ENCODE peak calls at places on chromosomes 4 and X, in ten cellular contexts. One of them, this sample, is unnamed.

GRCh38 chr4:177005801-177006230 is 213.1 kb upstream of the VEGFC start:
- DNase-seq in HepG2: no peak
- DNase-seq in suprapubic skin: no peak
- DNase-seq in transverse colon: no peak
- DNase-seq in GM12878: no peak
- DNase-seq in ovary: no peak
- DNase-seq in tibial nerve: no peak
- DNase-seq in stomach: no peak
- DNase-seq in sigmoid colon: no peak
- DNase-seq in K562: no peak
- DNase-seq in this sample: no peak

GRCh38 chr4:2946812-2947600 is 16.2 kb downstream of the NOP14 start:
- DNase-seq in K562: no peak
- DNase-seq in ovary: peak; percentile 21
- DNase-seq in GM12878: no peak
- DNase-seq in tibial nerve: no peak
- DNase-seq in suprapubic skin: no peak
- DNase-seq in stomach: no peak
- DNase-seq in sigmoid colon: peak; percentile 64
- DNase-seq in transverse colon: no peak
- DNase-seq in HepG2: no peak
- DNase-seq in this sample: no peak

GRCh38 chrX:100662153-100662552 is 18.2 kb downstream of the SRPX2 start:
- DNase-seq in K562: no peak
- DNase-seq in sigmoid colon: no peak
- DNase-seq in GM12878: no peak
- DNase-seq in transverse colon: no peak
- DNase-seq in HepG2: no peak
- DNase-seq in tibial nerve: no peak
- DNase-seq in stomach: no peak
- DNase-seq in suprapubic skin: no peak
- DNase-seq in ovary: no peak
- DNase-seq in this sample: no peak

GRCh38 chrX:118730500-118731247 is 3.3 kb downstream of the IL13RA1 start:
- DNase-seq in GM12878: no peak
- DNase-seq in ovary: no peak
- DNase-seq in HepG2: no peak
- DNase-seq in transverse colon: no peak
- DNase-seq in stomach: no peak
- DNase-seq in tibial nerve: no peak
- DNase-seq in K562: no peak
- DNase-seq in suprapubic skin: no peak
- DNase-seq in sigmoid colon: no peak
- DNase-seq in this sample: no peak

GRCh38 chr4:142091085-142091513 is 454.7 kb downstream of the IL15 start:
- DNase-seq in stomach: no peak
- DNase-seq in ovary: peak; percentile 44
- DNase-seq in sigmoid colon: no peak
- DNase-seq in HepG2: no peak
- DNase-seq in suprapubic skin: no peak
- DNase-seq in tibial nerve: no peak
- DNase-seq in transverse colon: no peak
- DNase-seq in K562: no peak
- DNase-seq in GM12878: no peak
- DNase-seq in this sample: no peak

GRCh38 chr4:25020240-25020639 is 10.5 kb downstream of the LGI2 start:
- DNase-seq in ovary: no peak
- DNase-seq in sigmoid colon: no peak
- DNase-seq in stomach: no peak
- DNase-seq in GM12878: no peak
- DNase-seq in tibial nerve: no peak
- DNase-seq in K562: no peak
- DNase-seq in suprapubic skin: no peak
- DNase-seq in transverse colon: no peak
- DNase-seq in HepG2: no peak
- DNase-seq in this sample: no peak

GRCh38 chr4:48315728-48316630 is 25.4 kb upstream of the SLAIN2 start:
- DNase-seq in stomach: no peak
- DNase-seq in transverse colon: no peak
- DNase-seq in GM12878: no peak
- DNase-seq in suprapubic skin: no peak
- DNase-seq in sigmoid colon: no peak
- DNase-seq in HepG2: peak; percentile 54
- DNase-seq in tibial nerve: no peak
- DNase-seq in ovary: no peak
- DNase-seq in K562: peak; percentile 44
- DNase-seq in this sample: no peak

GRCh38 chr4:88441696-88442095 is 15.2 kb upstream of the HERC5 start:
- DNase-seq in GM12878: no peak
- DNase-seq in sigmoid colon: no peak
- DNase-seq in suprapubic skin: no peak
- DNase-seq in HepG2: no peak
- DNase-seq in stomach: no peak
- DNase-seq in ovary: no peak
- DNase-seq in tibial nerve: no peak
- DNase-seq in transverse colon: no peak
- DNase-seq in K562: no peak
- DNase-seq in this sample: no peak

DNA sequence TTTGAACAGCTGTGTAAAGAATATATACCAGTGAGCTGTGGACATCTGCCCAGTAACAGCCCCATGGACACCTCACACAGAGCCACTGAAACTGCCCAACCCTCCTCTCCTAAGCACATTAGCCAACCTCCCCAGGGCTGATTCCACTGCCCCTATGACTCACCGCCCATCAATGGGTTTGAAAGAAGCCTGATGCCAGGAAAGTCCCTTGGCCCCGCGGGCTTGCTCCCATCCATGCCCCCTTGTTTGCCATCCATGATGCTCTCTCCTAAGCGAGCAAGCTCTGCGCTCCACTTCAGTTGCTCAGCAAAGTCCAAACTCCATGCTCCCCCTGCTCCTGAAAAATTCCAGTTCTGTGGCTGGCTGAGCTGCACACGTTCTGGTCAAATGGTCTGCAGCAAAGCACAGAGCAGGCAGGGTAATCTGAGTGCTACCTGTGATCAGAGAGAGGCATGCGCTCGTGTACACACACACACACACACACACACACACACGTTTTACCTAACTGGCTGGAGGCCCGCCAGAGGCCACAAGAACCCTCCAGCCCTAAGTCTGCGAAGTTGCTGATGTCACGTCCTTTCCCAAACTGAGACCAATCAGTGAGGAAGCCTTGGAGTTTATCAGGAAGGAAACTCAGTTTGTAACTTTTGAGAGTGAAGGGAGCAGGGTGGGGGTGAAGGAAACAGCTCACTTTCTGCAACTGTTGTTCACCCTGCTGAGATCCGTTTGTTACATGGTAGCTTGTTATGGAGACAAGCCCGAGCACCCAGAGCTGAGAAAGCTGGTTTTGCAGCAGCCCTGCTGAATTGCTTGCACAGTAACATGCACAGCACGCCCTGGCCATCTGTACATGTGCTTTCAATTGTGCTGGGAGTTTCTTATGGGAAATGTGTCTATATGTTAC is at the start of gene ASB9:
- DNase-seq in stomach: peak; percentile 71
- DNase-seq in HepG2: peak; percentile 78
- DNase-seq in tibial nerve: no peak
- DNase-seq in sigmoid colon: no peak
- DNase-seq in transverse colon: peak; percentile 47
- DNase-seq in ovary: no peak
- DNase-seq in GM12878: no peak
- DNase-seq in K562: no peak
- DNase-seq in suprapubic skin: peak; percentile 64
- DNase-seq in this sample: no peak
- TF ChIP-seq POLR2A in stomach: no peak
- TF ChIP-seq POLR2A in HepG2: no peak
- TF ChIP-seq POLR2A in tibial nerve: no peak
- TF ChIP-seq POLR2A in sigmoid colon: no peak
- TF ChIP-seq POLR2A in transverse colon: no peak
- TF ChIP-seq POLR2A in ovary: no peak
- TF ChIP-seq POLR2A in GM12878: no peak
- TF ChIP-seq POLR2A in K562: no peak
- TF ChIP-seq POLR2A in suprapubic skin: no peak
- TF ChIP-seq POLR2A in this sample: no peak

DNA sequence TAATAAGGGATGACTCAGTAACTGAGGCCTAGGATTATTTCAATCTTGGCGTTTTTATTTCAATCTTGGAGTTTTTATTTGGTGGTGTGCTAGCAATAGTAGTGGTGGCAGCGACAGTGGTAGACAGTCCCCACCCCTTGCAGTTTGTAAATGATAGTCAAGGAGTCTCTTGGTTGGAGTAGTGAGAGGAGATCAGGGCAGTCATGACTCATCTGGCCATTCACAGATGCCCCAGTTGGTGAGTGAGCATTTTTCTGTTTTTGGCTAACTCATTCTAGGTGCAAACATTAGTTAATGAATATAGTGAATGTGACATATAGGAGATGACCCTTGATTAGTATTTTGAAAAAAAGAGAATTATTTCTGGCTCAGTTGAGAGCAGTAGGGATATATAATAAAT is 93.5 kb upstream of the ADAD1 start:
- DNase-seq in suprapubic skin: no peak
- DNase-seq in sigmoid colon: no peak
- DNase-seq in GM12878: no peak
- DNase-seq in tibial nerve: no peak
- DNase-seq in ovary: no peak
- DNase-seq in K562: peak; percentile 72
- DNase-seq in stomach: no peak
- DNase-seq in transverse colon: no peak
- DNase-seq in HepG2: no peak
- DNase-seq in this sample: no peak
- H3K36me3 ChIP-seq in suprapubic skin: peaks cover 74% of the 10 kb centered on the region
- H3K36me3 ChIP-seq in sigmoid colon: peaks cover 86% of the 10 kb centered on the region
- H3K36me3 ChIP-seq in GM12878: no peaks in the 10 kb centered on the region
- H3K36me3 ChIP-seq in tibial nerve: no peaks in the 10 kb centered on the region
- H3K36me3 ChIP-seq in ovary: no peaks in the 10 kb centered on the region
- H3K36me3 ChIP-seq in K562: peaks cover 6% of the 10 kb centered on the region
- H3K36me3 ChIP-seq in stomach: peaks cover 16% of the 10 kb centered on the region
- H3K36me3 ChIP-seq in transverse colon: peaks cover 2% of the 10 kb centered on the region
- H3K36me3 ChIP-seq in HepG2: peaks cover 5% of the 10 kb centered on the region
- H3K36me3 ChIP-seq in this sample: peaks cover 78% of the 10 kb centered on the region

GRCh38 chr4:73730854-73731253 is 9.5 kb upstream of the CXCL8 start:
- DNase-seq in HepG2: no peak
- DNase-seq in GM12878: no peak
- DNase-seq in suprapubic skin: no peak
- DNase-seq in K562: no peak
- DNase-seq in transverse colon: no peak
- DNase-seq in tibial nerve: no peak
- DNase-seq in sigmoid colon: no peak
- DNase-seq in ovary: no peak
- DNase-seq in stomach: no peak
- DNase-seq in this sample: no peak

GRCh38 chr4:73727685-73728084 is 12.7 kb upstream of the CXCL8 start:
- DNase-seq in ovary: no peak
- DNase-seq in suprapubic skin: no peak
- DNase-seq in tibial nerve: no peak
- DNase-seq in K562: no peak
- DNase-seq in GM12878: no peak
- DNase-seq in HepG2: no peak
- DNase-seq in transverse colon: no peak
- DNase-seq in sigmoid colon: no peak
- DNase-seq in stomach: no peak
- DNase-seq in this sample: no peak

GRCh38 chr4:73728091-73728741 is 12.2 kb upstream of the CXCL8 start:
- DNase-seq in suprapubic skin: no peak
- DNase-seq in ovary: no peak
- DNase-seq in transverse colon: no peak
- DNase-seq in tibial nerve: no peak
- DNase-seq in HepG2: no peak
- DNase-seq in GM12878: no peak
- DNase-seq in stomach: no peak
- DNase-seq in sigmoid colon: no peak
- DNase-seq in K562: no peak
- DNase-seq in this sample: no peak

GRCh38 chr4:73730292-73730691 is 10.1 kb upstream of the CXCL8 start:
- DNase-seq in suprapubic skin: no peak
- DNase-seq in stomach: no peak
- DNase-seq in K562: no peak
- DNase-seq in transverse colon: no peak
- DNase-seq in tibial nerve: no peak
- DNase-seq in GM12878: no peak
- DNase-seq in sigmoid colon: no peak
- DNase-seq in HepG2: no peak
- DNase-seq in ovary: no peak
- DNase-seq in this sample: no peak

DNA sequence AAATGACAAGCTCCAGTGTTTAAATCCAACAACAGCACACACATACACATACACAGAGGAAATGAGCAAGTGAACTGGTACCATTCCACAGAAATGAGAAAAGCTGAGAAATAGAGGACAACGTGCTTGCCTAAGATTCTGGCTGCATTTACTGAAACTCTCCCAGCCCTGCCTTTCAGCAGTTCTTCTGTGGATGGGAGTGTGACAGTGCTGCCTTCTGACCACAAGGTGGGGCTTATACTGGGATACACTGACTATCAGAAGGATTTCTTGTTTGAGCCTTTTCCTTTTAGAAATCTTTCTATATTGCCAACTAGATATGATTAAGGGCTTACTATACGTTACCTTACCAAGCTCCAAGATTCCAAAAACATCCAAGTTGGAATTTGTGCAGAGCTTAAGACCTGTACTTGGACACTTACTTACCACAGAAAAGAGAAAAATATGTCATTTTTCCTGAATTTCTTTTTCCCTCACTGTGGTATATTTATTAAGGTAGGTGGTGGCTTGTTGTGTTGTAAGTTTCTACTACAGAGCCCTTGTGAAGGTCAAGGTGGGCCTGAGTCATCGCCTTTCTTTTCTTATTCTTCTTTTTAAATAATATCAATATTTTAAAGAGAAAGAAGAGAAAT is 10.7 kb upstream of the CXCL8 start:
- DNase-seq in stomach: peak; percentile 70
- DNase-seq in suprapubic skin: peak; percentile 76
- DNase-seq in sigmoid colon: peak; percentile 85
- DNase-seq in GM12878: no peak
- DNase-seq in ovary: peak; percentile 62
- DNase-seq in HepG2: peak; percentile 47
- DNase-seq in tibial nerve: peak; percentile 55
- DNase-seq in K562: peak; percentile 67
- DNase-seq in transverse colon: peak; percentile 67
- DNase-seq in this sample: no peak
- TF ChIP-seq EP300 in stomach: no peak
- TF ChIP-seq EP300 in suprapubic skin: no peak
- TF ChIP-seq EP300 in sigmoid colon: no peak
- TF ChIP-seq EP300 in GM12878: no peak
- TF ChIP-seq EP300 in ovary: no peak
- TF ChIP-seq EP300 in HepG2: no peak
- TF ChIP-seq EP300 in tibial nerve: peak; percentile 59
- TF ChIP-seq EP300 in K562: no peak
- TF ChIP-seq EP300 in transverse colon: no peak
- TF ChIP-seq EP300 in this sample: no peak

GRCh38 chrX:119759333-119759766 is 962 bp downstream of the SOWAHD start:
- DNase-seq in K562: no peak
- DNase-seq in suprapubic skin: no peak
- DNase-seq in tibial nerve: no peak
- DNase-seq in HepG2: no peak
- DNase-seq in GM12878: no peak
- DNase-seq in stomach: no peak
- DNase-seq in transverse colon: no peak
- DNase-seq in sigmoid colon: no peak
- DNase-seq in ovary: no peak
- DNase-seq in this sample: no peak

GRCh38 chrX:119757646-119757978 is 776 bp upstream of the SOWAHD start:
- DNase-seq in sigmoid colon: no peak
- DNase-seq in stomach: no peak
- DNase-seq in ovary: no peak
- DNase-seq in GM12878: no peak
- DNase-seq in suprapubic skin: no peak
- DNase-seq in K562: no peak
- DNase-seq in transverse colon: no peak
- DNase-seq in tibial nerve: no peak
- DNase-seq in HepG2: no peak
- DNase-seq in this sample: no peak

GRCh38 chrX:119758682-119759332 is 419 bp downstream of the SOWAHD start:
- DNase-seq in GM12878: no peak
- DNase-seq in stomach: peak; percentile 43
- DNase-seq in ovary: peak; percentile 22
- DNase-seq in suprapubic skin: no peak
- DNase-seq in sigmoid colon: no peak
- DNase-seq in K562: peak; percentile 21
- DNase-seq in HepG2: no peak
- DNase-seq in tibial nerve: no peak
- DNase-seq in transverse colon: peak; percentile 65
- DNase-seq in this sample: no peak

GRCh38 chrX:119756926-119757635 is 1.3 kb upstream of the SOWAHD start:
- DNase-seq in tibial nerve: no peak
- DNase-seq in transverse colon: peak; percentile 26
- DNase-seq in K562: no peak
- DNase-seq in stomach: peak; percentile 46
- DNase-seq in HepG2: peak; percentile 23
- DNase-seq in suprapubic skin: no peak
- DNase-seq in GM12878: no peak
- DNase-seq in ovary: no peak
- DNase-seq in sigmoid colon: no peak
- DNase-seq in this sample: no peak

GRCh38 chrX:119757979-119758681 is at the start of gene SOWAHD:
- DNase-seq in stomach: peak; percentile 55
- DNase-seq in ovary: peak; percentile 47
- DNase-seq in transverse colon: peak; percentile 75
- DNase-seq in HepG2: peak; percentile 50
- DNase-seq in suprapubic skin: no peak
- DNase-seq in K562: peak; percentile 30
- DNase-seq in tibial nerve: no peak
- DNase-seq in GM12878: no peak
- DNase-seq in sigmoid colon: peak; percentile 68
- DNase-seq in this sample: no peak
- TF ChIP-seq POLR2A in stomach: no peak
- TF ChIP-seq POLR2A in ovary: no peak
- TF ChIP-seq POLR2A in transverse colon: peak; percentile 49
- TF ChIP-seq POLR2A in HepG2: no peak
- TF ChIP-seq POLR2A in suprapubic skin: no peak
- TF ChIP-seq POLR2A in K562: no peak
- TF ChIP-seq POLR2A in tibial nerve: no peak
- TF ChIP-seq POLR2A in GM12878: no peak
- TF ChIP-seq POLR2A in sigmoid colon: peak; percentile 7
- TF ChIP-seq POLR2A in this sample: no peak

This sample was measured in esophagus muscularis mucosa.